ENCODE peak calls at places on chromosomes 4 and X, in five cellular contexts. F is H9, O is mesenchymal stem cell, D is neuronal stem cell, B is trophoblast cell. J is an unnamed sample.

GRCh38 chrX:10199212-10199611 is 42.4 kb downstream of the CLCN4 start:
- DNase-seq in F (no peak), O (peak), D (no peak), B (no peak), J (no peak)

GRCh38 chrX:111519215-111519614 is 7.8 kb downstream of the SERTM2 start:
- DNase-seq in F (no peak), O (peak), D (peak), B (peak), J (no peak)

GRCh38 chr4:154310578-154310977 is 181.0 kb downstream of the DCHS2 start:
- DNase-seq in F (no peak), O (no peak), D (no peak), B (no peak), J (no peak)

GRCh38 chr4:82833696-82834313 is 35.2 kb upstream of the SCD5 start:
- DNase-seq in F (no peak), O (peak), D (no peak), B (peak), J (no peak)

GRCh38 chr4:97330915-97331314 is 812.4 kb downstream of the STPG2 start:
- DNase-seq in F (no peak), O (no peak), D (no peak), B (no peak), J (no peak)

GRCh38 chrX:71224969-71225368 is 1.9 kb downstream of the GJB1 start:
- DNase-seq in F (no peak), O (peak), D (no peak), B (no peak), J (no peak)

GRCh38 chrX:80648023-80648422 is 161.7 kb downstream of the BRWD3 start:
- DNase-seq in F (no peak), O (peak), D (peak), B (no peak), J (no peak)

GRCh38 chr4:100823993-100824323 is 306.1 kb upstream of the EMCN start:
- DNase-seq in F (no peak), O (no peak), D (no peak), B (no peak), J (no peak)

DNA sequence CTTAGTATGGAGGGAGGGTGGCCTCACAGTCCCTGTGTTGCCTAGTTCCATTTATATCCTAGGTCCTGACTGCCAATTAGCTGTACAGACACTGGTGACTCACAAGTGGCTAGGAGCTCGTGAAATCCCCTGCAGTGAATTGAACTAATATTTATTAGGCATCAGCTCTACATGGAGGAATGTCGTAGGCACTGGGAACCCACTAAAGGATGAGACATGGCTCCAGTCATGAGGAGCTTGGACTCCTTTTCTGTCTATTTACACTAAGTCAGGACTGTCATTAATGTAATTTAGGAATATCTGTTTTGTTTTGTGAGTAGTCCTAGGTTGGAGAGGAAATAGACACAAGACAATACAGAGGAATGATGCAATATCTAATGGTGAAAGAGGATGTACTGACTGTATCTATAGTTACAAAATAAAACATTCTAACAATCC is 67.7 kb downstream of the MID1IP1 start:
- DNase-seq in F (no peak), O (peak), D (no peak), B (peak), J (no peak)
- H2BK12ac ChIP-seq in F (no peak), O (no peak), D (no peak), B (no peak), J (peak)

GRCh38 chr4:57691370-57691769 is 581.2 kb upstream of the IGFBP7 start:
- DNase-seq in F (no peak), O (no peak), D (no peak), B (no peak), J (no peak)
- H2BK12ac ChIP-seq in F (no peak), O (no peak), D (no peak), B (no peak), J (no peak)

DNA sequence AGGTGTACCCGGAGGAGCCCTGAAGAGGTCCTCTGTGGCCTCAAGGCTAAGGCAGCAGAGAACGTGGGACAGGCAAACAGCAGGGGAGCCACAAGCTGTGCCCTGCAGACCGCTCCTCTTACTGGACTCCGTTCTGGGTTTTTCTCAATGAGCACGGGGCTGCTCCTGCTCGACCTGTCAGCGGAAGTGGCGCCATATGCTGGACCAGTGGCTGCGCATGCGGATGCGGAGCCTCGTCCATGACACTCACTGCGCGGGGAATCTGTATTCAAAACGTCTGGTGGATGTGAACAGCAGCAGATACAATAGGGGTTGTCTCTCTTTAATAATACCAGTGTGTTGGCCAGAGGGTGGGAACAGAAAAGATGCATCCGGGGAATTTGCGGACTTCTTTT is 29.5 kb downstream of the REELD1 start:
- DNase-seq in F (no peak), O (no peak), D (no peak), B (no peak), J (no peak)
- H2BK12ac ChIP-seq in F (no peak), O (peak), D (no peak), B (no peak), J (no peak)

DNA sequence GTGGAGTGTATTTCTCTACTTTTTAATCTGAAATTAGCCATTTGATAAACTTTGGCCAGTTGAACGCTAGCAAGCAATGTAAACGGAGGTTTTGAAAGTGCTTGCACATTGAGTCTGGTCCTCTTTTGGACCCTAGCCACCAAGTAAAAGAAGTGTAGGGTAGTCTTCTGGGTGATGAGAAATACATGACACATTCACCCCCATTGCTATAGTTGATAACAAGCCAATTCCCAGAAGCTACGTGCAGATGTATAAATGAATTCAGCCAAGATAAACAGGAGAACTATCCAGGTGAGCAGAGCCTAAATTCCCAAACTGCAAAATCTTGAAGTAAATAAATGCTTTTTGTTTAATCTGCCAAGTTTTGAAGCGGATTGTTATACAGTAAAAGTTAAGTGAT is 965.4 kb upstream of the GRIA3 start:
- DNase-seq in F (no peak), O (no peak), D (no peak), B (no peak), J (no peak)
- H2BK12ac ChIP-seq in F (no peak), O (no peak), D (no peak), B (no peak), J (no peak)

GRCh38 chr4:107863850-107864371 is 39.2 kb downstream of the SGMS2 start:
- DNase-seq in F (no peak), O (peak), D (no peak), B (peak), J (no peak)

GRCh38 chr4:107863416-107863815 is 38.7 kb downstream of the SGMS2 start:
- DNase-seq in F (no peak), O (no peak), D (no peak), B (peak), J (no peak)

GRCh38 chr4:107862658-107863057 is 37.9 kb downstream of the SGMS2 start:
- DNase-seq in F (no peak), O (peak), D (no peak), B (peak), J (no peak)

GRCh38 chr4:107870236-107870635 is 45.5 kb downstream of the SGMS2 start:
- DNase-seq in F (no peak), O (no peak), D (no peak), B (no peak), J (no peak)

GRCh38 chr4:107866726-107867125 is 42.0 kb downstream of the SGMS2 start:
- DNase-seq in F (no peak), O (no peak), D (no peak), B (no peak), J (no peak)
- H2BK12ac ChIP-seq in F (no peak), O (no peak), D (no peak), B (no peak), J (no peak)

GRCh38 chr4:76923619-76924357 is 25.8 kb upstream of the SEPTIN11 start:
- DNase-seq in F (no peak), O (no peak), D (no peak), B (peak), J (no peak)
- H2BK12ac ChIP-seq in F (no peak), O (no peak), D (no peak), B (no peak), J (no peak)

DNA sequence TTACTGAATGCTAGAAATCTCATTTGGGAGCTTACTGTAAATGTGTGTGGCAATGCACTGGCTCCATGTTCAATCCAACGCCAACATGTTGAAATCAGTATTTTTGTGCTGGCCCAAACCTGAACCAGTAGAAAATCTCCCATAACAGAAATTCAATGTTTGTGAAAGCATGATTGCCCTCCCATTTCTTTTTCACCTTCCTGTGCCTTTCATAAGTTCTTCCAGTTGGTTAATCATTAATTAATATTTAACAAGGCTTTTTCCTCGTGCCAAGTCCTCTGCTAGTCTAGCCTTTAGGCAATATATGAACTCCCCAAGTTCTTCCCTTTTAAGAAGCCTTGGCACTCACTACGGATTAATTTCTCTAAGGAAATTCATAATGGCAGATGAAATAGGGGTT is 1.3 kb upstream of the PLS3 start:
- DNase-seq in F (no peak), O (no peak), D (no peak), B (no peak), J (no peak)
- H2BK12ac ChIP-seq in F (no peak), O (no peak), D (no peak), B (no peak), J (no peak)